ENCODE peak calls at places on chromosomes 6 and 20, in six cellular contexts. N is right atrium auricular region, G is B cell, T is NCI-H748 treated with DMSO at 0.1 percent for 48 hours, V is HEK293T, Y is MCF 10A. E is an unnamed sample.

GRCh38 chr6:155201461-155202226 is 62.2 kb upstream of the CLDN20 start:
- DNase-seq in N (no peak), G (no peak), T (peak), V (peak), Y (peak), E (peak)

GRCh38 chr20:20711413-20711812 is 1.0 kb downstream of the RALGAPA2 start:
- DNase-seq in N (no peak), G (no peak), T (peak), V (no peak), Y (no peak), E (no peak)

GRCh38 chr6:161880070-161880469 is 606.2 kb upstream of the AGPAT4 start:
- DNase-seq in N (no peak), G (no peak), T (no peak), V (no peak), Y (no peak), E (no peak)

GRCh38 chr6:149064026-149065017 is 253.2 kb upstream of the TAB2 start:
- DNase-seq in N (no peak), G (no peak), T (no peak), V (no peak), Y (no peak), E (no peak)

GRCh38 chr6:4774715-4775590 is 1.3 kb upstream of the CDYL start:
- DNase-seq in N (no peak), G (peak), T (peak), V (no peak), Y (no peak), E (no peak)

GRCh38 chr6:37483917-37484785 is 15.5 kb downstream of the CCDC167 start:
- DNase-seq in N (no peak), G (peak), T (peak), V (peak), Y (peak), E (peak)

GRCh38 chr6:165487347-165487746 is 175.7 kb downstream of the PDE10A start:
- DNase-seq in N (no peak), G (no peak), T (no peak), V (no peak), Y (peak), E (no peak)

GRCh38 chr20:38001981-38002380 is 31.3 kb downstream of the TTI1 start:
- DNase-seq in N (no peak), G (no peak), T (no peak), V (no peak), Y (no peak), E (peak)

GRCh38 chr6:39937686-39938333 is 3.5 kb upstream of the MOCS1 start:
- DNase-seq in N (no peak), G (no peak), T (peak), V (no peak), Y (no peak), E (no peak)

GRCh38 chr6:12115492-12115891 is 103.4 kb downstream of the HIVEP1 start:
- DNase-seq in N (no peak), G (no peak), T (no peak), V (no peak), Y (no peak), E (no peak)

GRCh38 chr20:44720994-44721784 is 6.0 kb downstream of the CCN5 start:
- DNase-seq in N (peak), G (no peak), T (no peak), V (no peak), Y (peak), E (peak)

GRCh38 chr20:35901678-35902544 is 52.4 kb downstream of the SCAND1 start:
- DNase-seq in N (no peak), G (no peak), T (no peak), V (no peak), Y (peak), E (peak)

GRCh38 chr20:45366631-45367030 is 3.7 kb downstream of the SYS1 start:
- DNase-seq in N (peak), G (peak), T (no peak), V (no peak), Y (no peak), E (no peak)

GRCh38 chr6:149840345-149841075 is 23.6 kb downstream of the LRP11 start:
- DNase-seq in N (peak), G (no peak), T (peak), V (peak), Y (peak), E (peak)

GRCh38 chr6:37314803-37315515 is 38.8 kb upstream of the RNF8 start:
- DNase-seq in N (no peak), G (no peak), T (peak), V (peak), Y (peak), E (peak)

GRCh38 chr6:26041946-26042345 is 45.3 kb upstream of the HFE start:
- DNase-seq in N (no peak), G (no peak), T (no peak), V (no peak), Y (no peak), E (no peak)

GRCh38 chr20:37243937-37244571 is 17.6 kb downstream of the GHRH start:
- DNase-seq in N (no peak), G (no peak), T (no peak), V (no peak), Y (no peak), E (no peak)

GRCh38 chr6:14467591-14467990 is 350.0 kb downstream of the CD83 start:
- DNase-seq in N (no peak), G (no peak), T (no peak), V (no peak), Y (no peak), E (no peak)

GRCh38 chr6:169933839-169934698 is 182.6 kb downstream of the ERMARD start:
- DNase-seq in N (peak), G (no peak), T (no peak), V (no peak), Y (peak), E (no peak)

GRCh38 chr20:5886788-5887187 is 63.5 kb downstream of the TRMT6 start:
- DNase-seq in N (no peak), G (no peak), T (no peak), V (no peak), Y (peak), E (no peak)

GRCh38 chr6:80543598-80544181 is 437.2 kb downstream of the BCKDHB start:
- DNase-seq in N (no peak), G (no peak), T (no peak), V (no peak), Y (peak), E (peak)

GRCh38 chr6:147508871-147509608 is 550 bp downstream of the SAMD5 start:
- DNase-seq in N (no peak), G (no peak), T (no peak), V (peak), Y (peak), E (no peak)

GRCh38 chr20:46814366-46815232 is 80.0 kb upstream of the EYA2 start:
- DNase-seq in N (no peak), G (no peak), T (peak), V (peak), Y (peak), E (peak)

GRCh38 chr6:1605822-1606532 is 3.7 kb upstream of the FOXC1 start:
- DNase-seq in N (no peak), G (no peak), T (no peak), V (no peak), Y (no peak), E (no peak)

GRCh38 chr6:34858681-34859080 is 29.2 kb downstream of the TAF11 start:
- DNase-seq in N (no peak), G (no peak), T (no peak), V (no peak), Y (no peak), E (no peak)

GRCh38 chr20:20536240-20536933 is 168.5 kb downstream of the INSM1 start:
- DNase-seq in N (no peak), G (no peak), T (no peak), V (no peak), Y (no peak), E (no peak)

GRCh38 chr6:104630955-104631354 is 228.8 kb downstream of the HACE1 start:
- DNase-seq in N (no peak), G (no peak), T (no peak), V (no peak), Y (no peak), E (no peak)

GRCh38 chr6:45388328-45388727 is 10.6 kb upstream of the SUPT3H start:
- DNase-seq in N (no peak), G (no peak), T (no peak), V (no peak), Y (no peak), E (no peak)

GRCh38 chr20:56268536-56268935 is 20.0 kb downstream of the MC3R start:
- DNase-seq in N (no peak), G (no peak), T (no peak), V (no peak), Y (no peak), E (no peak)

GRCh38 chr6:134145786-134146185 is 93.4 kb upstream of the SLC2A12 start:
- DNase-seq in N (no peak), G (no peak), T (peak), V (no peak), Y (no peak), E (no peak)

GRCh38 chr20:35504751-35505150 is 24.7 kb downstream of the C20orf173 start:
- DNase-seq in N (no peak), G (no peak), T (no peak), V (no peak), Y (no peak), E (no peak)

GRCh38 chr6:4459981-4460380 is 316.2 kb upstream of the CDYL start:
- DNase-seq in N (no peak), G (no peak), T (no peak), V (no peak), Y (no peak), E (no peak)

GRCh38 chr20:46006964-46007363 is 1.7 kb upstream of the MMP9 start:
- DNase-seq in N (no peak), G (no peak), T (no peak), V (no peak), Y (no peak), E (no peak)

GRCh38 chr20:14951707-14952106 is 614.3 kb upstream of the FLRT3 start:
- DNase-seq in N (no peak), G (no peak), T (no peak), V (no peak), Y (peak), E (peak)

GRCh38 chr20:33668087-33668790 is 1.5 kb downstream of the ACTL10 start:
- DNase-seq in N (no peak), G (no peak), T (no peak), V (peak), Y (no peak), E (no peak)

GRCh38 chr6:4820704-4821276 is 44.6 kb downstream of the CDYL start:
- DNase-seq in N (no peak), G (no peak), T (no peak), V (no peak), Y (peak), E (no peak)

E was measured in mesenchymal stem cell.